ENCODE peak calls at places on chromosomes 3 and 15, in nine cellular contexts. One of them, this sample, is unnamed.

GRCh38 chr15:90471126-90471525 is 58.6 kb upstream of the CRTC3 start:
- DNase-seq in PC-3: no peak
- DNase-seq in H1: no peak
- DNase-seq in osteoblast: no peak
- DNase-seq in HCT116: no peak
- DNase-seq in GM23248: no peak
- DNase-seq in GM23338: no peak
- DNase-seq in IMR-90: no peak
- DNase-seq in mammary epithelial cell: no peak
- DNase-seq in this sample: no peak

GRCh38 chr3:196941846-196942225 is 492 bp downstream of the NCBP2 start:
- DNase-seq in PC-3: peak; percentile 39
- DNase-seq in H1: no peak
- DNase-seq in osteoblast: peak; percentile 81
- DNase-seq in HCT116: no peak
- DNase-seq in GM23248: peak; percentile 86
- DNase-seq in GM23338: peak; percentile 68
- DNase-seq in IMR-90: peak; percentile 51
- DNase-seq in mammary epithelial cell: no peak
- DNase-seq in this sample: peak; percentile 65

GRCh38 chr3:52498134-52499054 is 3.3 kb downstream of the STAB1 start:
- DNase-seq in PC-3: no peak
- DNase-seq in H1: no peak
- DNase-seq in osteoblast: peak; percentile 98
- DNase-seq in HCT116: no peak
- DNase-seq in GM23248: peak; percentile 86
- DNase-seq in GM23338: no peak
- DNase-seq in IMR-90: peak; percentile 53
- DNase-seq in mammary epithelial cell: no peak
- DNase-seq in this sample: no peak

GRCh38 chr15:99727733-99728132 is 5.5 kb downstream of the LYSMD4 start:
- DNase-seq in PC-3: no peak
- DNase-seq in H1: no peak
- DNase-seq in osteoblast: no peak
- DNase-seq in HCT116: no peak
- DNase-seq in GM23248: no peak
- DNase-seq in GM23338: no peak
- DNase-seq in IMR-90: no peak
- DNase-seq in mammary epithelial cell: no peak
- DNase-seq in this sample: no peak

GRCh38 chr15:85927936-85928537 is 133.3 kb upstream of the KLHL25 start:
- DNase-seq in PC-3: no peak
- DNase-seq in H1: no peak
- DNase-seq in osteoblast: no peak
- DNase-seq in HCT116: no peak
- DNase-seq in GM23248: no peak
- DNase-seq in GM23338: no peak
- DNase-seq in IMR-90: no peak
- DNase-seq in mammary epithelial cell: no peak
- DNase-seq in this sample: no peak

GRCh38 chr3:141020139-141020940 is 30.8 kb upstream of the SPSB4 start:
- DNase-seq in PC-3: no peak
- DNase-seq in H1: no peak
- DNase-seq in osteoblast: no peak
- DNase-seq in HCT116: no peak
- DNase-seq in GM23248: no peak
- DNase-seq in GM23338: no peak
- DNase-seq in IMR-90: no peak
- DNase-seq in mammary epithelial cell: peak; percentile 14
- DNase-seq in this sample: no peak

GRCh38 chr15:78917888-78918287 is 27.0 kb downstream of the CTSH start:
- DNase-seq in PC-3: no peak
- DNase-seq in H1: no peak
- DNase-seq in osteoblast: no peak
- DNase-seq in HCT116: no peak
- DNase-seq in GM23248: no peak
- DNase-seq in GM23338: no peak
- DNase-seq in IMR-90: no peak
- DNase-seq in mammary epithelial cell: no peak
- DNase-seq in this sample: no peak

GRCh38 chr3:32706348-32707025 is 21.5 kb downstream of the CNOT10 start:
- DNase-seq in PC-3: no peak
- DNase-seq in H1: no peak
- DNase-seq in osteoblast: no peak
- DNase-seq in HCT116: no peak
- DNase-seq in GM23248: peak; percentile 27
- DNase-seq in GM23338: no peak
- DNase-seq in IMR-90: peak; percentile 32
- DNase-seq in mammary epithelial cell: no peak
- DNase-seq in this sample: no peak

GRCh38 chr3:187247398-187247797 is 44.1 kb downstream of the MASP1 start:
- DNase-seq in PC-3: no peak
- DNase-seq in H1: no peak
- DNase-seq in osteoblast: no peak
- DNase-seq in HCT116: no peak
- DNase-seq in GM23248: no peak
- DNase-seq in GM23338: peak; percentile 18
- DNase-seq in IMR-90: no peak
- DNase-seq in mammary epithelial cell: no peak
- DNase-seq in this sample: no peak

GRCh38 chr3:161372321-161373260 is 1.3 kb upstream of the SPTSSB start:
- DNase-seq in PC-3: peak; percentile 81
- DNase-seq in H1: peak; percentile 73
- DNase-seq in osteoblast: peak; percentile 76
- DNase-seq in HCT116: peak; percentile 18
- DNase-seq in GM23248: peak; percentile 42
- DNase-seq in GM23338: peak; percentile 69
- DNase-seq in IMR-90: no peak
- DNase-seq in mammary epithelial cell: peak; percentile 31
- DNase-seq in this sample: peak; percentile 15

GRCh38 chr15:80504931-80505330 is 100.7 kb downstream of the ARNT2 start:
- DNase-seq in PC-3: no peak
- DNase-seq in H1: no peak
- DNase-seq in osteoblast: no peak
- DNase-seq in HCT116: no peak
- DNase-seq in GM23248: no peak
- DNase-seq in GM23338: no peak
- DNase-seq in IMR-90: no peak
- DNase-seq in mammary epithelial cell: no peak
- DNase-seq in this sample: no peak

GRCh38 chr15:80507638-80508316 is 103.6 kb downstream of the ARNT2 start:
- DNase-seq in PC-3: no peak
- DNase-seq in H1: peak; percentile 30
- DNase-seq in osteoblast: peak; percentile 83
- DNase-seq in HCT116: no peak
- DNase-seq in GM23248: peak; percentile 83
- DNase-seq in GM23338: no peak
- DNase-seq in IMR-90: peak; percentile 96
- DNase-seq in mammary epithelial cell: no peak
- DNase-seq in this sample: peak; percentile 33

GRCh38 chr15:80506494-80506893 is 102.3 kb downstream of the ARNT2 start:
- DNase-seq in PC-3: no peak
- DNase-seq in H1: peak; percentile 14
- DNase-seq in osteoblast: peak; percentile 35
- DNase-seq in HCT116: no peak
- DNase-seq in GM23248: no peak
- DNase-seq in GM23338: no peak
- DNase-seq in IMR-90: no peak
- DNase-seq in mammary epithelial cell: no peak
- DNase-seq in this sample: no peak

GRCh38 chr15:80508783-80509182 is 104.6 kb downstream of the ARNT2 start:
- DNase-seq in PC-3: no peak
- DNase-seq in H1: no peak
- DNase-seq in osteoblast: no peak
- DNase-seq in HCT116: no peak
- DNase-seq in GM23248: no peak
- DNase-seq in GM23338: no peak
- DNase-seq in IMR-90: no peak
- DNase-seq in mammary epithelial cell: no peak
- DNase-seq in this sample: no peak

DNA sequence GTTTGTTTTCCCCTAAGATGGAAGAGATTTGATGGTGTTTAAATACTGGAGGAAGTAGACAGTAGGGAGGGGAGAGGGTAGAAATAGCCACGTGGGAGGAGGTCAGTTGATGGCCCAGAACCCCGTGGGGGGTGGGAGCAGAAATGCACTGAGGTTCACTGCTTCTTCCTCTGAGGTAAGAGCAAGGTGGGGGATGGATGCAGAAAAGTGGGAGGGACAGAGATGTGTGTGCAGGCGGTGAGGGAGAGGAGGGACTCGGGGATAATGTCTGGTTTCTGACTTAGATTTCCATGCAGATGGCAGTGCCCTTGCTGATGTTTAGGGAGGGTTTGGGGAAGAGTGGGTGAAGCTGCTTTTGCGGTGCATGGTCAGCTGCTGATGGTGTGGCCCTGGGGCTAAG is 102.9 kb downstream of the ARNT2 start:
- DNase-seq in PC-3: no peak
- DNase-seq in H1: peak; percentile 19
- DNase-seq in osteoblast: no peak
- DNase-seq in HCT116: no peak
- DNase-seq in GM23248: no peak
- DNase-seq in GM23338: no peak
- DNase-seq in IMR-90: peak; percentile 64
- DNase-seq in mammary epithelial cell: no peak
- DNase-seq in this sample: no peak
- H2AFZ ChIP-seq in PC-3: no peak overlapping the region
- H2AFZ ChIP-seq in H1: no peak overlapping the region
- H2AFZ ChIP-seq in osteoblast: no peak overlapping the region
- H2AFZ ChIP-seq in HCT116: no peak overlapping the region
- H2AFZ ChIP-seq in GM23248: peak overlapping the region; percentile 31
- H2AFZ ChIP-seq in GM23338: no peak overlapping the region
- H2AFZ ChIP-seq in IMR-90: peak overlapping the region; percentile 3
- H2AFZ ChIP-seq in mammary epithelial cell: no peak overlapping the region
- H2AFZ ChIP-seq in this sample: no peak overlapping the region

GRCh38 chr3:157311633-157312365 is 124.9 kb upstream of the PTX3 start:
- DNase-seq in PC-3: peak; percentile 93
- DNase-seq in H1: no peak
- DNase-seq in osteoblast: peak; percentile 59
- DNase-seq in HCT116: no peak
- DNase-seq in GM23248: peak; percentile 88
- DNase-seq in GM23338: no peak
- DNase-seq in IMR-90: peak; percentile 94
- DNase-seq in mammary epithelial cell: peak; percentile 61
- DNase-seq in this sample: peak; percentile 76
- H2AFZ ChIP-seq in PC-3: no peak overlapping the region
- H2AFZ ChIP-seq in H1: no peak overlapping the region
- H2AFZ ChIP-seq in osteoblast: no peak overlapping the region
- H2AFZ ChIP-seq in HCT116: no peak overlapping the region
- H2AFZ ChIP-seq in GM23248: no peak overlapping the region
- H2AFZ ChIP-seq in GM23338: no peak overlapping the region
- H2AFZ ChIP-seq in IMR-90: no peak overlapping the region
- H2AFZ ChIP-seq in mammary epithelial cell: no peak overlapping the region
- H2AFZ ChIP-seq in this sample: no peak overlapping the region

DNA sequence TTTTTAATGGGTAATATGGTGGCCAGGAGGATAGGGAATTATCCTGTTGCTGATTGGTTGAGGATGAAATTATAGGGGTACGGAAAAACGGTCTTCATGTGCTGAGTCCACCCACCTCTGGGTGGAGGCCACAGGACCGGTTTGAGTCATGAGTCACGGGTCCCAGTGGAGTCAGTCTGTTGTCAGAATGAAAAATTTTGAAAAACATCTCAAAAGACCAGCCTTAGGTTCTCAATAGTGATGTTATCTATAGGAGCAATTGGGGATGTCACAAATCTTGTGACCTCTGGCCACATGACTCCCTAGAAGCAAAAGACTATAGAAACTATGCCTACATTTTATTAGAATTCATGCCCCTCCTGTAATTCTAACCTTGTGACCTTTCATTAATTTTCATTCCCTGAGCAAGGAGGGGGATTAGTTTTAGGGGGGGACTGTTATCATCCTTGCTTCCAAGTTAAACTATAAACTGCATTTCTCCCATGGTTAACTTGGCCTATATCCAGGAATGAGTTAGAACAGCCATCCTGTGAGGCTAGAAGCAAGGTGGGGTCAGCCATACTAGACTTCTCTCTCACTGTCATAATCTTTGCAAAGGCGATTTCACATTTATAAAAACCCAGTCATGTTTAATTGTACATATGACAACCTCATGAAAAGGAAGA is 101.2 kb downstream of the TCF12 start:
- DNase-seq in PC-3: no peak
- DNase-seq in H1: no peak
- DNase-seq in osteoblast: peak; percentile 17
- DNase-seq in HCT116: no peak
- DNase-seq in GM23248: peak; percentile 80
- DNase-seq in GM23338: no peak
- DNase-seq in IMR-90: no peak
- DNase-seq in mammary epithelial cell: no peak
- DNase-seq in this sample: peak; percentile 81
- H2AFZ ChIP-seq in PC-3: no peak overlapping the region
- H2AFZ ChIP-seq in H1: no peak overlapping the region
- H2AFZ ChIP-seq in osteoblast: no peak overlapping the region
- H2AFZ ChIP-seq in HCT116: no peak overlapping the region
- H2AFZ ChIP-seq in GM23248: peak overlapping the region; percentile 6
- H2AFZ ChIP-seq in GM23338: no peak overlapping the region
- H2AFZ ChIP-seq in IMR-90: no peak overlapping the region
- H2AFZ ChIP-seq in mammary epithelial cell: no peak overlapping the region
- H2AFZ ChIP-seq in this sample: no peak overlapping the region

DNA sequence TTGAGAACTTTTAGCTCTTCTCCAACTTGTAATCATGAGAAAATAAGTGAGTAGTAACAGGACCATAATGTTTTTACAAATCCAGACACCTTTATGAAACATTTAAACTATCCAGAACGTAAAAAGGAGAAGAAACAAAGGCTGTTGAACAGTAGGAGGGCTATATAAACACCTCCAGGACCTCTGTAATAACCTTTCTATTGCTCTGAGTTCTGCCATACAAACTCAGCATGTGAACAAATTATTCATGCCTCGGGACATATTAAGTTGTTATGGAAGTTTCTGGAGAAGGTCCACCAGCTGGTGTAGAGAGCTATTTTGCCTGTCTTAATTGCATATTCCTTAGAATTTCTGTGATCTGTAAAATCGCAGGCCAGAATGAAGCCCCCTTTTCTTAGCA is 256.3 kb downstream of the UBE2E2 start:
- DNase-seq in PC-3: no peak
- DNase-seq in H1: no peak
- DNase-seq in osteoblast: no peak
- DNase-seq in HCT116: no peak
- DNase-seq in GM23248: no peak
- DNase-seq in GM23338: no peak
- DNase-seq in IMR-90: no peak
- DNase-seq in mammary epithelial cell: no peak
- DNase-seq in this sample: no peak
- H2AFZ ChIP-seq in PC-3: no peak overlapping the region
- H2AFZ ChIP-seq in H1: no peak overlapping the region
- H2AFZ ChIP-seq in osteoblast: no peak overlapping the region
- H2AFZ ChIP-seq in HCT116: no peak overlapping the region
- H2AFZ ChIP-seq in GM23248: no peak overlapping the region
- H2AFZ ChIP-seq in GM23338: no peak overlapping the region
- H2AFZ ChIP-seq in IMR-90: no peak overlapping the region
- H2AFZ ChIP-seq in mammary epithelial cell: no peak overlapping the region
- H2AFZ ChIP-seq in this sample: no peak overlapping the region

DNA sequence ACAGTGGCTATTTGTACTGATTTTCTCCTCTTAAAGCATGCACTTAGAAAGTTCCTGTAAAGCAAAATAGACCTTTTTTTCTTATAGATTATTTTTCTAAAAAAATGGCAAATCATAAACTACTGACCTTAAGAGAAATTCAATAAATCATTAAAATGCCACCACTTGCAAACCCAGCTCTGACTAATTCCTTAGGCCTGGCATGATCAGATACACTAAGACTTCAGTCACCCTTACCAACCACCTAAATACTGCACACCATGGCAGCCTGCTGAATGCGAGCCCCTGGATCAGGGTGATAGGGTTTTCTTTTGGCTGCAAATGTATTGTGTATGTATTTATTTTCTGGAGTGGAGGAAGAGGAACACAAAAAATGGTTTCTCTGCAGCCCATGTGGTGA is 370.6 kb upstream of the TBL1XR1 start:
- DNase-seq in PC-3: peak; percentile 40
- DNase-seq in H1: no peak
- DNase-seq in osteoblast: peak; percentile 65
- DNase-seq in HCT116: no peak
- DNase-seq in GM23248: peak; percentile 52
- DNase-seq in GM23338: no peak
- DNase-seq in IMR-90: no peak
- DNase-seq in mammary epithelial cell: peak; percentile 48
- DNase-seq in this sample: no peak
- H2AFZ ChIP-seq in PC-3: no peak overlapping the region
- H2AFZ ChIP-seq in H1: no peak overlapping the region
- H2AFZ ChIP-seq in osteoblast: no peak overlapping the region
- H2AFZ ChIP-seq in HCT116: no peak overlapping the region
- H2AFZ ChIP-seq in GM23248: no peak overlapping the region
- H2AFZ ChIP-seq in GM23338: no peak overlapping the region
- H2AFZ ChIP-seq in IMR-90: no peak overlapping the region
- H2AFZ ChIP-seq in mammary epithelial cell: no peak overlapping the region
- H2AFZ ChIP-seq in this sample: no peak overlapping the region

This sample was measured in trophoblast cell.